ENCODE peak calls at places on chromosome 2, in nine cellular contexts. R is stimulated activated CD4-positive, alpha-beta T cell treated with anti-CD3 and anti-CD28 coated beads, Interleukin-2, amount 100 ng/mL, for 48 hours; M is fibroblast of the conjunctiva; V is sigmoid colon; Y is amygdala; K is COR-L47; B is nephron progenitor cell; W is occipital lobe; O is SK-N-DZ. S is an unnamed sample.

GRCh38 chr2:223723954-223724411 is 113.4 kb downstream of the AP1S3 start:
- DNase-seq in W (no peak), R (no peak), K (no peak), B (peak; percentile 50), Y (no peak), O (peak; percentile 64), V (no peak), M (no peak), S (peak; percentile 8)

GRCh38 chr2:52632543-52632942 is 1135.1 kb upstream of the CHAC2 start:
- DNase-seq in V (no peak), O (no peak), M (no peak), W (no peak), K (no peak), Y (no peak), B (no peak), R (no peak), S (no peak)

GRCh38 chr2:16275718-16276117 is 335.4 kb downstream of the MYCN start:
- DNase-seq in R (no peak), V (no peak), Y (no peak), W (no peak), B (no peak), K (no peak), O (no peak), M (no peak), S (no peak)

GRCh38 chr2:66929632-66930385 is 467.3 kb upstream of the ETAA1 start:
- DNase-seq in V (peak; percentile 90), M (peak; percentile 17), W (no peak), K (no peak), R (no peak), Y (no peak), O (peak; percentile 6), B (no peak), S (no peak)

GRCh38 chr2:3470166-3470651 is 49.1 kb downstream of the ADI1 start:
- DNase-seq in V (peak; percentile 88), Y (peak; percentile 12), M (peak; percentile 68), R (no peak), B (no peak), K (no peak), O (no peak), W (no peak), S (no peak)

GRCh38 chr2:9417725-9418124 is 5.6 kb downstream of the ITGB1BP1 start:
- DNase-seq in K (no peak), W (no peak), R (no peak), V (no peak), O (no peak), M (no peak), Y (no peak), B (no peak), S (no peak)

GRCh38 chr2:63544017-63544627 is 44.2 kb downstream of the WDPCP start:
- DNase-seq in Y (no peak), V (no peak), B (no peak), K (no peak), M (no peak), W (no peak), O (peak; percentile 18), R (no peak), S (no peak)

GRCh38 chr2:37653805-37654378 is 17.6 kb downstream of the CDC42EP3 start:
- DNase-seq in O (no peak), V (no peak), W (peak; percentile 57), K (no peak), M (no peak), Y (peak; percentile 11), B (no peak), R (no peak), S (no peak)

GRCh38 chr2:237968048-237968862 is 1.4 kb downstream of the UBE2F start:
- DNase-seq in O (no peak), Y (peak; percentile 16), V (peak; percentile 72), B (no peak), W (no peak), R (peak; percentile 15), M (peak; percentile 66), K (no peak), S (no peak)

GRCh38 chr2:156434461-156435291 is 1.5 kb upstream of the GPD2 start:
- DNase-seq in W (no peak), O (no peak), Y (no peak), M (no peak), K (no peak), R (no peak), V (no peak), B (no peak), S (no peak)

GRCh38 chr2:131105950-131106801 is 1.0 kb downstream of the PLEKHB2 start:
- DNase-seq in V (no peak), O (no peak), R (peak; percentile 28), M (no peak), K (peak; percentile 31), Y (no peak), W (no peak), B (peak; percentile 5), S (peak; percentile 5)

S was measured in NCI-H2227 treated with DMSO at 0.1 percent for 48 hours.